ENCODE peak calls at places on chromosomes 3 and 15, in four cellular contexts. H is NCI-H510A, C is choroid plexus epithelial cell, D is EL. Y is an unnamed sample.

GRCh38 chr3:17686613-17687012 is 55.8 kb downstream of the TBC1D5 start:
- DNase-seq in H (no peak), D (peak), C (peak), Y (no peak)

GRCh38 chr3:141681390-141681780 is 56.7 kb upstream of the RNF7 start:
- DNase-seq in C (no peak), H (no peak), D (no peak), Y (peak)

GRCh38 chr3:133038731-133039398 is 674 bp downstream of the TMEM108 start:
- DNase-seq in D (peak), C (peak), H (no peak), Y (no peak)

GRCh38 chr3:38067508-38068233 is 28.7 kb downstream of the DLEC1 start:
- DNase-seq in H (no peak), C (peak), D (no peak), Y (no peak)

GRCh38 chr3:84965141-84965540 is 6.4 kb downstream of the CADM2 start:
- DNase-seq in C (peak), D (no peak), H (peak), Y (no peak)

GRCh38 chr15:62588930-62589655 is 424.0 kb upstream of the C2CD4B start:
- DNase-seq in D (peak), C (no peak), H (no peak), Y (no peak)

GRCh38 chr3:192033246-192033645 is 572.3 kb downstream of the PYDC2 start:
- DNase-seq in C (peak), D (peak), H (no peak), Y (no peak)

GRCh38 chr15:81023483-81024264 is 23.0 kb downstream of the TLNRD1 start:
- DNase-seq in D (peak), C (peak), H (no peak), Y (no peak)

GRCh38 chr3:106823706-106824105 is 553.5 kb upstream of the CCDC54 start:
- DNase-seq in H (no peak), C (no peak), D (no peak), Y (no peak)

GRCh38 chr15:92733934-92734521 is 78.5 kb upstream of the FAM174B start:
- DNase-seq in H (no peak), C (peak), D (peak), Y (no peak)

GRCh38 chr3:143668924-143669790 is 179.1 kb downstream of the SLC9A9 start:
- DNase-seq in C (peak), H (no peak), D (no peak), Y (no peak)